ENCODE peak calls at places on chromosome 1, in seven cellular contexts. C, R, Q, H, B, G and J are unnamed samples.

GRCh38 chr1:155105604-155106011 is 22.1 kb upstream of the EFNA1 start:
- DNase-seq in C (no peak), R (no peak), Q (no peak), H (no peak), B (no peak), G (no peak), J (no peak)

GRCh38 chr1:219264557-219264956 is 90.9 kb downstream of the LYPLAL1 start:
- DNase-seq in C (no peak), R (no peak), Q (peak), H (peak), B (no peak), G (no peak), J (no peak)

GRCh38 chr1:183339556-183340167 is 78.5 kb downstream of the NMNAT2 start:
- DNase-seq in C (no peak), R (no peak), Q (no peak), H (no peak), B (no peak), G (no peak), J (no peak)

GRCh38 chr1:50527249-50527986 is 104.2 kb upstream of the DMRTA2 start:
- DNase-seq in C (no peak), R (no peak), Q (no peak), H (no peak), B (no peak), G (no peak), J (no peak)

GRCh38 chr1:35345439-35345981 is 77.0 kb downstream of the ZMYM4 start:
- DNase-seq in C (no peak), R (no peak), Q (peak), H (no peak), B (no peak), G (peak), J (no peak)

GRCh38 chr1:240254006-240254405 is 162.3 kb downstream of the FMN2 start:
- DNase-seq in C (no peak), R (no peak), Q (peak), H (no peak), B (no peak), G (no peak), J (no peak)

GRCh38 chr1:16012590-16013219 is 5.1 kb downstream of the HSPB7 start:
- DNase-seq in C (peak), R (peak), Q (peak), H (peak), B (peak), G (peak), J (no peak)

GRCh38 chr1:119779869-119780356 is 11.2 kb upstream of the HMGCS2 start:
- DNase-seq in C (peak), R (no peak), Q (no peak), H (no peak), B (peak), G (peak), J (no peak)

GRCh38 chr1:150234647-150235435 is 1.1 kb downstream of the ANP32E start:
- DNase-seq in C (peak), R (peak), Q (peak), H (peak), B (peak), G (peak), J (peak)

GRCh38 chr1:57976218-57976617 is 552.4 kb upstream of the DAB1 start:
- DNase-seq in C (no peak), R (no peak), Q (no peak), H (no peak), B (no peak), G (no peak), J (no peak)

GRCh38 chr1:54250670-54251069 is 50.7 kb downstream of the MRPL37 start:
- DNase-seq in C (no peak), R (no peak), Q (no peak), H (no peak), B (no peak), G (no peak), J (no peak)

GRCh38 chr1:104592926-104593325 is 843.2 kb downstream of the AMY1C start:
- DNase-seq in C (no peak), R (no peak), Q (no peak), H (no peak), B (no peak), G (no peak), J (no peak)

GRCh38 chr1:199029855-199030254 is 391.0 kb downstream of the PTPRC start:
- DNase-seq in C (no peak), R (no peak), Q (no peak), H (no peak), B (peak), G (peak), J (no peak)

DNA sequence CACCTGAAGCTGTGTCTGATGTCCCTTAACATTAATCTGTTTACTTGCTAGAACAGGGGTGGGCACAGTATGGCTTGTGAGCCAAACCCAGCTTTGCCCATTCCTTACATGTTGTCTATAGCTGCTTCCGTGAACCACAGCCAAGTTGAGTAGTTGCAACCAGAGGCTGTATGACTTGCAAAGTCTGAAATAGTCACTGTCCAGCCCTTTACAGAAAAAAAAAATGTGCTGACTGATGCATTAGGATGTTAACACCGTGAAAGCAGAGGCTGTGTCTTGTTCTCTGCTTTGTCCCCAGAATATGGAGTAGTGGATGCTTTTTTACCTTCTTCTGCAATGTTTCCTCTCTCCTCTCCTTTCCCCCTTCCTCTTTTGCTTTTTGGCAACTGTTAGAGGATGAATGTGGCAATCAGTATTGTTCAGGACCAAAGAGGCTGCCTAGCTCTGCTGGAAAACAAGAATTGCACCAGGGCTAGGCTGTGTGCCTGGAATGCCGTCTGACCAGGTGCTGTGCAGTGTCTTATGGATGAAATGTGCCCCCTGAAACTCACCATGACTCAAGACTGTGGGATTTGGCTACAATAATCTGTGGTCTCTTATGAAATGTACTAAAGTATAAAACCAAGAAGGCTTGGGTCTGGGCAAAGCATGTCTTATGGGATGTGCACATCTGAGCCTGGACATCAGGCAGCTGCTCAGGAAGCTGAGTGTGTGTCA is 79.6 kb upstream of the GCLM start:
- DNase-seq in C (no peak), R (no peak), Q (no peak), H (no peak), B (peak), G (peak), J (peak)
- H3K4me3 ChIP-seq in C (no peak), R (no peak), Q (no peak), H (no peak), B (no peak), G (no peak), J (no peak)

GRCh38 chr1:38129473-38129872 is 82.9 kb upstream of the POU3F1 start:
- DNase-seq in C (no peak), R (no peak), Q (peak), H (peak), B (no peak), G (no peak), J (no peak)
- TF ChIP-seq CTCF in C (no peak), R (no peak), Q (peak), H (peak), B (peak), G (no peak), J (no peak)

DNA sequence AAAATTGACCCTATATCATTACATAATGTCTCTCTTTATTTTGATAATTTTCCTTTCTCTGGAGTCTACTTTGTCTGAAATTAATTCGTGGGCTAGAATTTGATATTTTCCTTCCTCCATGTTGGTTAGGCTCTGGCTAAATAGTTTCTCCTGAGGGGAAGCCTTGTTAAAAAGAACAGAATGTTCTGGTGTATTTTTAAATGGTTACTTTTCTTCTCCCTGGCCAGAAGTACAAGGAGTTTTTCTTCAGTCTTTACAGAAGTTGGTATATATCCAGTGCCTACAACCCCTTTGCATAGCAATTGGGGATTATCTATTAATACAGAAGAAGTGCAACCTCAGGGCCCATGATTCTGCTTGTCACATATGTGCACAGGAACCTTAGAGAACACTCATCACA is 185.6 kb upstream of the RAB4A start:
- DNase-seq in C (no peak), R (no peak), Q (no peak), H (no peak), B (no peak), G (no peak), J (no peak)
- H3K27ac ChIP-seq in C (no peak), R (peak), Q (no peak), H (no peak), B (no peak), G (no peak), J (no peak)

DNA sequence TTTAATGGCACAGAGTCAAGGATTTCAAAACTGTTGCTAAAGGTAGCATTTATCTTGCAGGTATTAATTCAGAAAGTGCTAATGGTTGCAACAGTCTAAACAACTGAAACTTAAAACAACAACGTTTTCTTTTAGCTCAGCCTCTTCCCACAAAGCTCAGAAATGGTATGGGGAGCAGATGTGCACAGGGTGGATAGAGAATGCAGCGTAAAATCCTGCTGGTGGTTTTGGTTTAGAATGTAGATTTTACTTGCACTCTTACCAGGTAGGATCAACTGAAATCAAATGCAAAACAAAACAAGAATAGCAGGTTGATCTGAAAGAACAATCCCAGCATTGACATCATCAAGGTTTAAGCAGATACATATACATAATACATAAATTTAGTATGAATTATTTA is 3.8 kb upstream of the LRRC8C start:
- DNase-seq in C (no peak), R (no peak), Q (no peak), H (no peak), B (no peak), G (no peak), J (no peak)
- H3K4me3 ChIP-seq in C (no peak), R (no peak), Q (no peak), H (no peak), B (no peak), G (no peak), J (no peak)

DNA sequence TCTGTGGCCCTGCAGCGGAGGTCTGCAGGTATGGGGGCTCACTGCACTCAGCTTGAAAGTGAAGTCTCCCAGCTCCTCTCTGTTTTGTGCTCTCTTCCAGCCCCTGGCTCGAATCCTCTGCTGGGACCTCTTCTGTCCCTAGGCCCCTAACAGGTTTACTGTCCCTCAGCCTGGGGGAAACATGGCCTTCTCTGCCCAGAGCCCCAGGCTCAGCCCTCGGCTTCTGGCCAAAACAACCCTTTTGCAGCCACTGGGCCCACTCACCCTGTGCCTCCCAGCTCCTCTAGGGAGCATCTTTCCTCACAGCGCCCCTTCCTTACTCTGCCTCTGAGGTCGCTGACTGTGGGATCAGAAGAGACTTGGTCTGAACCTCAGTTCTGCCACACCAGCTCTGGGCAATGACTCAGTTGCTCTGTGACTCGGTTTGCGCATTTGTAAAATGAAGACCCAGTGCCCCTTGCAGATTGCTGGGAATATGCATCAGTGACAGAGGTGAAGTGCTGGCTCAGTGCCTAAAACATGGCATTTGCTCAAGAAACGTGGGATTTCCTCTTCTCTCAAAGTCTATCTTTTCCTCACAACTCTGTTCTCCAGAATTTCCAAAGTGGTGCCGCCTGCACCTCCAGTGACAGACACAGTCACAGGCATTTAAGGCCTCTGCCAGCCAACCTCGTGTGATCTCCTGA is 26.5 kb upstream of the TENT5C start:
- DNase-seq in C (no peak), R (peak), Q (no peak), H (no peak), B (no peak), G (no peak), J (no peak)
- TF ChIP-seq CTCF in C (no peak), R (no peak), Q (no peak), H (no peak), B (no peak), G (no peak), J (no peak)

DNA sequence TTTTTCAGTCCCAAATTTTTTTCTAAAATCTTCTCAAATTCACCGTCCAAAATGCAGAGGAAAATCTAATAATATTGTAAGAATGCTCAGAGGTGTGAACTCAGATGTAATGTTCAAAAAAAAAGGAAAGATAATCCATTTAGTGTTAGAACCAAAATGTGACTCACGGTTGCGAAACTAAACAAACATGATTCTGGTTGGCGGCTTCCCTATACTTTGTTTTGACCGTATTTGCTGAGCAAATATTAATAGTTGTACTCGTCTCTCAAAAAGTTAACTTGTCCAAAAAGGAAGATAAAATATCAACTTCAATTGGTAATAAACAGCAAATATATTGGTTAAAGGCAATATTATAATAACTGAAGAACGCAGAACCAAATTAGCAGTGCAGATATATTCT is 34.4 kb downstream of the ZSWIM5 start:
- DNase-seq in C (peak), R (no peak), Q (no peak), H (no peak), B (peak), G (no peak), J (no peak)
- H3K27ac ChIP-seq in C (no peak), R (no peak), Q (no peak), H (no peak), B (no peak), G (no peak), J (no peak)

DNA sequence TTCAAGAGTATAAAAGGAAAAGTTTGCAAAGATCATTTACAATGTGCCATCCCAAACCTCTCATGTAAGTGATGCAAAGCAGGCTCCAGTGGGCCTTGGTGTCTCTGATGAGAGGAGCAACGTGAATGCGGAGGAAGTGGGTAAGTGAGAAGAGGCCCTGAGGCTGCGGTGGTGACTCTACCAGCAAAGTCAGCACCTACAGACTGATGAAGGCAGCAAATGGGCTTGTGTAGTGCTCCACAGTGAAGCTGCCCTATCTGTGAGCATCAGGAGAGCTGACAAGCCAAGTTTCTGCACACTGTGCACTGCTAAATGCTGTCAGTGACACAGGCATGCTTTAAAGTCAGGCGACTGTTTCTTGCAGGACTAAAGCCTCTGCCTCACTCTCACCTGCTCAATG is 15.6 kb upstream of the RAP1A start:
- DNase-seq in C (peak), R (no peak), Q (no peak), H (no peak), B (no peak), G (no peak), J (no peak)
- H3K4me3 ChIP-seq in C (no peak), R (no peak), Q (no peak), H (no peak), B (no peak), G (no peak), J (no peak)